ENCODE peak calls at places on chromosomes 16 and 17, in nine cellular contexts. A, V, P, D, H, M, L, G and B are unnamed samples.

GRCh38 chr17:81510798-81511549 is 1.6 kb downstream of the ACTG1 start:
- DNase-seq in A (no peak), V (no peak), P (no peak), D (no peak), H (peak; percentile 30), M (no peak), L (no peak), G (no peak), B (no peak)

GRCh38 chr17:59901604-59902003 is 8.7 kb downstream of the RPS6KB1 start:
- DNase-seq in A (no peak), V (no peak), P (no peak), D (no peak), H (no peak), M (no peak), L (no peak), G (no peak), B (no peak)

GRCh38 chr17:19457830-19458271 is 46.8 kb downstream of the RNF112 start:
- DNase-seq in A (no peak), V (no peak), P (no peak), D (no peak), H (no peak), M (no peak), L (no peak), G (no peak), B (no peak)

GRCh38 chr16:89101303-89102034 is 7.8 kb downstream of the ACSF3 start:
- DNase-seq in A (no peak), V (no peak), P (no peak), D (no peak), H (no peak), M (no peak), L (no peak), G (no peak), B (no peak)

GRCh38 chr16:11498683-11499082 is 88.0 kb downstream of the LITAF start:
- DNase-seq in A (no peak), V (no peak), P (no peak), D (no peak), H (no peak), M (no peak), L (no peak), G (no peak), B (no peak)

GRCh38 chr17:76438906-76439305 is 14.0 kb downstream of the UBE2O start:
- DNase-seq in A (no peak), V (no peak), P (no peak), D (no peak), H (no peak), M (no peak), L (no peak), G (no peak), B (peak; percentile 25)

GRCh38 chr17:51359055-51359454 is 98.7 kb downstream of the UTP18 start:
- DNase-seq in A (no peak), V (no peak), P (no peak), D (no peak), H (no peak), M (no peak), L (no peak), G (no peak), B (no peak)

GRCh38 chr16:65235339-65236177 is 113.7 kb upstream of the CDH11 start:
- DNase-seq in A (no peak), V (no peak), P (no peak), D (no peak), H (no peak), M (no peak), L (no peak), G (no peak), B (no peak)

GRCh38 chr17:63547083-63547523 is 3.2 kb upstream of the DCAF7 start:
- DNase-seq in A (no peak), V (no peak), P (no peak), D (no peak), H (no peak), M (no peak), L (no peak), G (no peak), B (no peak)

GRCh38 chr17:1298616-1299015 is 19.2 kb downstream of the TRARG1 start:
- DNase-seq in A (no peak), V (peak; percentile 40), P (no peak), D (no peak), H (no peak), M (no peak), L (no peak), G (no peak), B (no peak)

GRCh38 chr16:502179-502943 is 25.2 kb upstream of the CAPN15 start:
- DNase-seq in A (no peak), V (no peak), P (no peak), D (no peak), H (no peak), M (no peak), L (no peak), G (no peak), B (no peak)

GRCh38 chr16:13041646-13042045 is 140.2 kb downstream of the SHISA9 start:
- DNase-seq in A (no peak), V (no peak), P (no peak), D (no peak), H (no peak), M (no peak), L (no peak), G (no peak), B (no peak)

GRCh38 chr17:38741853-38742421 is 6.2 kb downstream of the PCGF2 start:
- DNase-seq in A (no peak), V (peak; percentile 61), P (no peak), D (no peak), H (no peak), M (no peak), L (no peak), G (no peak), B (no peak)

GRCh38 chr16:57497121-57497520 is 10.8 kb upstream of the DOK4 start:
- DNase-seq in A (no peak), V (no peak), P (no peak), D (no peak), H (no peak), M (no peak), L (no peak), G (no peak), B (no peak)

GRCh38 chr16:19700319-19700781 is 17.7 kb downstream of the KNOP1 start:
- DNase-seq in A (peak; percentile 15), V (peak; percentile 49), P (peak; percentile 81), D (no peak), H (peak; percentile 71), M (no peak), L (peak; percentile 61), G (no peak), B (peak; percentile 17)

GRCh38 chr16:6165330-6165984 is 1067.9 kb upstream of the EEF2KMT start:
- DNase-seq in A (no peak), V (no peak), P (no peak), D (no peak), H (peak; percentile 33), M (no peak), L (no peak), G (no peak), B (no peak)